ENCODE peak calls at places on chromosomes 5 and 9, in four cellular contexts. K is fibroblast of gingiva; R is NCI-H2029 treated with DMSO at 0.1 percent for 48 hours; B is T-helper 2 cell treated with Interferon-gamma antibody and Interleukin-4, amounts not matched to agents 5 μg/mL and 100 μg/mL, for 36 hours. F is an unnamed sample.

GRCh38 chr9:92035146-92035545 is 80.1 kb downstream of the SPTLC1 start:
- DNase-seq in R (no peak), B (no peak), K (peak), F (no peak)

GRCh38 chr5:11904270-11904906 is at the start of gene CTNND2:
- DNase-seq in R (no peak), B (no peak), K (no peak), F (no peak)

GRCh38 chr5:66669086-66669861 is 73.1 kb downstream of the MAST4 start:
- DNase-seq in K (no peak), R (no peak), B (no peak), F (no peak)

GRCh38 chr9:129285382-129285781 is 107.3 kb upstream of the IER5L start:
- DNase-seq in K (no peak), R (no peak), B (no peak), F (no peak)

GRCh38 chr9:133821606-133822438 is 83.7 kb upstream of the SARDH start:
- DNase-seq in K (no peak), R (no peak), B (no peak), F (no peak)

GRCh38 chr5:4994994-4995393 is 145.1 kb upstream of the ADAMTS16 start:
- DNase-seq in K (no peak), B (no peak), R (no peak), F (peak)

GRCh38 chr5:90308787-90309585 is 100.6 kb downstream of the CETN3 start:
- DNase-seq in R (no peak), K (no peak), B (no peak), F (no peak)

GRCh38 chr5:176365663-176366574 is 632 bp downstream of the ARL10 start:
- DNase-seq in R (no peak), B (peak), K (peak), F (peak)

GRCh38 chr5:134240421-134240962 is 14.6 kb upstream of the PPP2CA start:
- DNase-seq in R (no peak), B (no peak), K (peak), F (peak)

GRCh38 chr5:72539726-72540125 is 32.5 kb upstream of the ZNF366 start:
- DNase-seq in B (no peak), R (no peak), K (no peak), F (no peak)

GRCh38 chr5:147504535-147504934 is 5.3 kb downstream of the DPYSL3 start:
- DNase-seq in B (no peak), R (no peak), K (no peak), F (no peak)

GRCh38 chr5:35903631-35904203 is 34.7 kb downstream of the CAPSL start:
- DNase-seq in B (peak), R (no peak), K (no peak), F (no peak)

GRCh38 chr5:2466966-2467365 is 284.5 kb downstream of the IRX2 start:
- DNase-seq in K (no peak), R (no peak), B (no peak), F (no peak)

GRCh38 chr9:116421006-116421538 is 266.0 kb upstream of the TRIM32 start:
- DNase-seq in B (no peak), K (no peak), R (no peak), F (peak)

GRCh38 chr9:93136011-93136440 is 2.0 kb upstream of the NINJ1 start:
- DNase-seq in B (no peak), K (peak), R (peak), F (no peak)

GRCh38 chr5:156473271-156473935 is 146.4 kb downstream of the SGCD start:
- DNase-seq in R (no peak), K (peak), B (no peak), F (peak)

GRCh38 chr5:115471674-115472073 is 72.9 kb downstream of the FEM1C start:
- DNase-seq in B (no peak), R (no peak), K (peak), F (no peak)

GRCh38 chr5:2584579-2584978 is 166.9 kb downstream of the IRX2 start:
- DNase-seq in K (no peak), R (no peak), B (no peak), F (no peak)

GRCh38 chr5:74643160-74643562 is 2.6 kb upstream of the ENC1 start:
- DNase-seq in K (peak), B (no peak), R (no peak), F (peak)

GRCh38 chr5:90747175-90747574 is 188.6 kb downstream of the ADGRV1 start:
- DNase-seq in K (no peak), B (no peak), R (no peak), F (peak)

GRCh38 chr9:20476912-20477311 is 145.4 kb downstream of the MLLT3 start:
- DNase-seq in K (no peak), R (no peak), B (no peak), F (no peak)

GRCh38 chr9:132609829-132610228 is 27.4 kb downstream of the BARHL1 start:
- DNase-seq in K (peak), R (no peak), B (peak), F (peak)

GRCh38 chr9:111696796-111697195 is 35.4 kb downstream of the GNG10 start:
- DNase-seq in B (no peak), K (no peak), R (no peak), F (no peak)

GRCh38 chr5:179732412-179732917 is at the start of gene MAML1:
- DNase-seq in B (peak), R (peak), K (peak), F (peak)

GRCh38 chr9:37587521-37587920 is 4.9 kb downstream of the TOMM5 start:
- DNase-seq in K (no peak), B (no peak), R (no peak), F (no peak)

GRCh38 chr9:93463638-93464248 is 10.4 kb upstream of the FAM120AOS start:
- DNase-seq in B (peak), R (no peak), K (no peak), F (no peak)

GRCh38 chr9:8095531-8096223 is 296.1 kb upstream of the DMAC1 start:
- DNase-seq in B (no peak), K (no peak), R (peak), F (no peak)

GRCh38 chr9:126367646-126368419 is 41.2 kb downstream of the MVB12B start:
- DNase-seq in B (no peak), R (no peak), K (no peak), F (peak)

GRCh38 chr9:77544491-77545000 is 103.6 kb downstream of the GNA14 start:
- DNase-seq in R (no peak), B (no peak), K (no peak), F (peak)

GRCh38 chr5:31944683-31945445 is 229.3 kb downstream of the GOLPH3 start:
- DNase-seq in K (no peak), R (no peak), B (no peak), F (no peak)

GRCh38 chr5:175478384-175479124 is at the start of gene SFXN1:
- DNase-seq in B (peak), K (peak), R (no peak), F (peak)

GRCh38 chr5:83118471-83118870 is 41.1 kb downstream of the XRCC4 start:
- DNase-seq in K (no peak), R (no peak), B (no peak), F (no peak)

GRCh38 chr5:154308457-154309360 is 118.2 kb downstream of the GALNT10 start:
- DNase-seq in R (no peak), K (no peak), B (no peak), F (peak)

GRCh38 chr5:172775326-172776234 is 4.6 kb upstream of the DUSP1 start:
- DNase-seq in B (no peak), K (peak), R (no peak), F (peak)

GRCh38 chr5:160197341-160198147 is 31.8 kb upstream of the FABP6 start:
- DNase-seq in B (no peak), K (no peak), R (no peak), F (no peak)